ENCODE peak calls at places on chromosome 14, in five cellular contexts. S is BE2C, I is choroid plexus epithelial cell, G is AG20443, Y is SK-N-SH. V is an unnamed sample.

GRCh38 chr14:75699331-75699730 is 38.3 kb downstream of the TTLL5 start:
- DNase-seq in S (no peak), I (no peak), Y (no peak), G (no peak), V (no peak)

GRCh38 chr14:68379510-68380303 is 413.2 kb downstream of the ZFP36L1 start:
- DNase-seq in Y (no peak), G (no peak), I (no peak), S (no peak), V (peak)

GRCh38 chr14:73262427-73263183 is 25.3 kb downstream of the PAPLN start:
- DNase-seq in I (no peak), S (no peak), G (no peak), Y (peak), V (no peak)

GRCh38 chr14:97977711-97978261 is 1180.6 kb downstream of the VRK1 start:
- DNase-seq in Y (peak), S (peak), I (no peak), G (peak), V (peak)

GRCh38 chr14:68464716-68465115 is 328.2 kb downstream of the ZFP36L1 start:
- DNase-seq in I (peak), Y (no peak), S (no peak), G (peak), V (no peak)

GRCh38 chr14:96663076-96663475 is 134.1 kb upstream of the VRK1 start:
- DNase-seq in Y (no peak), I (no peak), G (no peak), S (no peak), V (no peak)

GRCh38 chr14:100774164-100774537 is 47.5 kb downstream of the DLK1 start:
- DNase-seq in Y (no peak), I (no peak), G (no peak), S (no peak), V (peak)

GRCh38 chr14:23575086-23575485 is 3.5 kb downstream of the JPH4 start:
- DNase-seq in I (no peak), S (no peak), G (peak), Y (peak), V (no peak)

GRCh38 chr14:77314043-77314442 is 6.6 kb downstream of the POMT2 start:
- DNase-seq in S (no peak), G (peak), Y (no peak), I (peak), V (no peak)

GRCh38 chr14:60563113-60563512 is 54.2 kb downstream of the SIX6 start:
- DNase-seq in I (peak), G (peak), S (no peak), Y (no peak), V (no peak)

GRCh38 chr14:100709252-100709955 is 17.3 kb upstream of the DLK1 start:
- DNase-seq in Y (no peak), I (peak), S (no peak), G (peak), V (no peak)

GRCh38 chr14:74941676-74942097 is 13.7 kb downstream of the PGF start:
- DNase-seq in S (no peak), G (peak), I (peak), Y (no peak), V (peak)

GRCh38 chr14:104114421-104115130 is 23.8 kb upstream of the KIF26A start:
- DNase-seq in Y (peak), G (no peak), I (no peak), S (no peak), V (peak)

GRCh38 chr14:82052778-82053177 is 519.1 kb upstream of the SEL1L start:
- DNase-seq in Y (no peak), S (no peak), I (no peak), G (no peak), V (no peak)

V was measured in left colon.